ENCODE peak calls at places on chromosome 22, in four cellular contexts. Y is HuH-7.5, Z is GDM1, R is psoas muscle. L is an unnamed sample.

GRCh38 chr22:47204002-47204979 is 441.8 kb downstream of the TBC1D22A start:
- DNase-seq in Y (no peak), Z (no peak), R (peak), L (no peak)

GRCh38 chr22:31911565-31912401 is 32.6 kb upstream of the YWHAH start:
- DNase-seq in Y (peak), R (no peak), Z (no peak), L (no peak)

GRCh38 chr22:48431014-48431413 is 1396.7 kb downstream of the BRD1 start:
- DNase-seq in Z (no peak), Y (no peak), R (no peak), L (no peak)

GRCh38 chr22:49016909-49017768 is 810.5 kb downstream of the BRD1 start:
- DNase-seq in R (peak), Y (no peak), Z (no peak), L (no peak)

GRCh38 chr22:36277482-36278291 is 24.8 kb downstream of the APOL1 start:
- DNase-seq in Z (peak), R (peak), Y (peak), L (no peak)

GRCh38 chr22:19784396-19785175 is 24.0 kb downstream of the TBX1 start:
- DNase-seq in Y (no peak), Z (no peak), R (peak), L (peak)

GRCh38 chr22:48331691-48332220 is 1495.9 kb downstream of the BRD1 start:
- DNase-seq in Y (no peak), Z (no peak), R (no peak), L (no peak)

GRCh38 chr22:21734540-21735197 is 925 bp downstream of the YPEL1 start:
- DNase-seq in R (no peak), Z (no peak), Y (no peak), L (peak)

GRCh38 chr22:24164823-24165379 is 16.4 kb upstream of the SUSD2 start:
- DNase-seq in Y (no peak), R (no peak), Z (no peak), L (peak)

GRCh38 chr22:38756631-38757463 is 1.0 kb upstream of the SUN2 start:
- DNase-seq in R (peak), Z (peak), Y (no peak), L (no peak)

GRCh38 chr22:17370036-17370765 is 941 bp downstream of the CECR2 start:
- DNase-seq in Y (peak), R (peak), Z (no peak), L (no peak)

GRCh38 chr22:17116931-17117330 is 4.2 kb downstream of the TMEM121B start:
- DNase-seq in R (no peak), Z (no peak), Y (no peak), L (no peak)

GRCh38 chr22:30301995-30302809 is 12.9 kb upstream of the CASTOR1 start:
- DNase-seq in R (peak), Y (no peak), Z (peak), L (peak)

GRCh38 chr22:19182472-19183157 is 4.1 kb upstream of the SLC25A1 start:
- DNase-seq in Y (no peak), R (no peak), Z (no peak), L (no peak)

GRCh38 chr22:26432619-26433311 is 3.7 kb downstream of the ASPHD2 start:
- DNase-seq in R (no peak), Z (no peak), Y (no peak), L (no peak)

GRCh38 chr22:22578702-22579424 is 19.8 kb upstream of the PRAME start:
- DNase-seq in R (no peak), Y (no peak), Z (no peak), L (peak)

GRCh38 chr22:19691721-19692341 is 22.5 kb upstream of the SEPTIN5 start:
- DNase-seq in Z (no peak), R (no peak), Y (no peak), L (no peak)

GRCh38 chr22:25388866-25389540 is 169.6 kb downstream of the CRYBB2 start:
- DNase-seq in Z (peak), R (no peak), Y (no peak), L (no peak)

GRCh38 chr22:40485813-40486610 is 115.6 kb downstream of the SGSM3 start:
- DNase-seq in R (peak), Y (no peak), Z (no peak), L (no peak)

GRCh38 chr22:29041408-29041807 is 20.2 kb downstream of the C22orf31 start:
- DNase-seq in Y (no peak), R (no peak), Z (peak), L (no peak)

GRCh38 chr22:27846910-27847309 is 45.4 kb upstream of the MN1 start:
- DNase-seq in R (no peak), Z (no peak), Y (no peak), L (no peak)

GRCh38 chr22:37486224-37486845 is at the start of gene MFNG:
- DNase-seq in Z (peak), R (peak), Y (peak), L (peak)

GRCh38 chr22:40416636-40417035 is 46.2 kb downstream of the SGSM3 start:
- DNase-seq in Z (no peak), Y (no peak), R (no peak), L (peak)

GRCh38 chr22:37492428-37493344 is 6.5 kb upstream of the MFNG start:
- DNase-seq in Z (no peak), Y (peak), R (no peak), L (no peak)

GRCh38 chr22:43792905-43793304 is 19.2 kb downstream of the EFCAB6 start:
- DNase-seq in Y (no peak), R (no peak), Z (no peak), L (no peak)

GRCh38 chr22:44931077-44931540 is 78.7 kb downstream of the PHF21B start:
- DNase-seq in R (peak), Y (no peak), Z (no peak), L (peak)

GRCh38 chr22:32911526-32911925 is 110.0 kb downstream of the TIMP3 start:
- DNase-seq in R (no peak), Y (no peak), Z (no peak), L (no peak)

GRCh38 chr22:21802056-21802455 is 65.4 kb downstream of the MAPK1 start:
- DNase-seq in Z (no peak), Y (no peak), R (no peak), L (no peak)

L was measured in Right ventricle myocardium superior.